ENCODE peak calls at places on chromosome 21, in ten cellular contexts. S is fibroblast of lung; D is neuronal stem cell; O is lung; Q is caudate nucleus; T is naive thymus-derived CD4-positive, alpha-beta T cell; B is body of pancreas; M is endodermal cell; Z is SJSA1; K is endothelial cell of umbilical vein. N is an unnamed sample.

GRCh38 chr21:46393941-46394818 is 64.5 kb upstream of the DIP2A start:
- DNase-seq in S (no peak), D (no peak), O (no peak), Q (no peak), T (no peak), B (peak; percentile 34), M (no peak), Z (no peak), K (no peak), N (no peak)

GRCh38 chr21:43827015-43827611 is 37.7 kb downstream of the RRP1 start:
- DNase-seq in S (peak; percentile 57), D (no peak), O (no peak), Q (no peak), T (no peak), B (no peak), M (no peak), Z (peak; percentile 89), K (no peak), N (no peak)

GRCh38 chr21:35852820-35853219 is 207.5 kb downstream of the SETD4 start:
- DNase-seq in S (no peak), D (no peak), O (no peak), Q (no peak), T (no peak), B (no peak), M (no peak), Z (no peak), K (no peak), N (no peak)

GRCh38 chr21:36959020-36959835 is 7.2 kb downstream of the HLCS start:
- DNase-seq in S (no peak), D (no peak), O (no peak), Q (no peak), T (no peak), B (no peak), M (peak; percentile 93), Z (no peak), K (no peak), N (no peak)

GRCh38 chr21:40732243-40732642 is 114.7 kb downstream of the DSCAM start:
- DNase-seq in S (no peak), D (no peak), O (no peak), Q (no peak), T (no peak), B (no peak), M (no peak), Z (no peak), K (no peak), N (no peak)

GRCh38 chr21:29125199-29125598 is 5.2 kb upstream of the MAP3K7CL start:
- DNase-seq in S (no peak), D (no peak), O (no peak), Q (no peak), T (no peak), B (no peak), M (no peak), Z (no peak), K (no peak), N (no peak)

GRCh38 chr21:41597227-41597626 is 89.3 kb upstream of the TMPRSS2 start:
- DNase-seq in S (no peak), D (no peak), O (no peak), Q (no peak), T (no peak), B (no peak), M (no peak), Z (no peak), K (no peak), N (no peak)

GRCh38 chr21:36692125-36692843 is 6.6 kb upstream of the SIM2 start:
- DNase-seq in S (no peak), D (peak; percentile 48), O (no peak), Q (no peak), T (no peak), B (no peak), M (peak; percentile 62), Z (no peak), K (no peak), N (no peak)

GRCh38 chr21:37711294-37711844 is 204.9 kb downstream of the KCNJ6 start:
- DNase-seq in S (no peak), D (no peak), O (no peak), Q (no peak), T (no peak), B (no peak), M (peak; percentile 71), Z (no peak), K (no peak), N (no peak)

GRCh38 chr21:21137986-21138385 is 139.8 kb downstream of the NCAM2 start:
- DNase-seq in S (peak; percentile 25), D (no peak), O (no peak), Q (no peak), T (no peak), B (no peak), M (no peak), Z (no peak), K (no peak), N (no peak)

GRCh38 chr21:36587388-36587787 is 107.5 kb upstream of the CLDN14 start:
- DNase-seq in S (no peak), D (no peak), O (no peak), Q (no peak), T (no peak), B (no peak), M (no peak), Z (no peak), K (no peak), N (no peak)

GRCh38 chr21:21383126-21383525 is 384.9 kb downstream of the NCAM2 start:
- DNase-seq in S (peak; percentile 16), D (no peak), O (no peak), Q (no peak), T (no peak), B (no peak), M (no peak), Z (no peak), K (no peak), N (no peak)

GRCh38 chr21:17527240-17527639 is 14.4 kb downstream of the CXADR start:
- DNase-seq in S (peak; percentile 67), D (no peak), O (no peak), Q (no peak), T (no peak), B (no peak), M (no peak), Z (peak; percentile 60), K (peak; percentile 86), N (no peak)
- H3K27ac ChIP-seq in S (no peak overlapping the region), D (no peak overlapping the region), O (no peak overlapping the region), Q (no peak overlapping the region), T (no peak overlapping the region), B (peak overlapping the region; percentile 21), M (no peak overlapping the region), Z (peak overlapping the region; percentile 7), K (peak overlapping the region; percentile 88), N (peak overlapping the region; percentile 4)

GRCh38 chr21:38807481-38807880 is 1.8 kb downstream of the ETS2 start:
- DNase-seq in S (peak; percentile 57), D (peak; percentile 59), O (no peak), Q (no peak), T (no peak), B (no peak), M (no peak), Z (no peak), K (peak; percentile 44), N (no peak)
- H3K27ac ChIP-seq in S (peak overlapping the region; percentile 83), D (peak overlapping the region; percentile 77), O (peak overlapping the region; percentile 68), Q (peak overlapping the region; percentile 67), T (no peak overlapping the region), B (no peak overlapping the region), M (no peak overlapping the region), Z (peak overlapping the region; percentile 50), K (peak overlapping the region; percentile 74), N (peak overlapping the region; percentile 95)

GRCh38 chr21:14620152-14620551 is 74.0 kb upstream of the SAMSN1 start:
- DNase-seq in S (no peak), D (no peak), O (no peak), Q (no peak), T (no peak), B (no peak), M (no peak), Z (no peak), K (no peak), N (no peak)
- H3K27ac ChIP-seq in S (no peak overlapping the region), D (no peak overlapping the region), O (no peak overlapping the region), Q (no peak overlapping the region), T (no peak overlapping the region), B (no peak overlapping the region), M (no peak overlapping the region), Z (no peak overlapping the region), K (no peak overlapping the region), N (no peak overlapping the region)

GRCh38 chr21:34082769-34083168 is 9.4 kb downstream of the MRPS6 start:
- DNase-seq in S (no peak), D (no peak), O (no peak), Q (no peak), T (no peak), B (no peak), M (no peak), Z (no peak), K (no peak), N (no peak)
- H3K27ac ChIP-seq in S (no peak overlapping the region), D (no peak overlapping the region), O (no peak overlapping the region), Q (no peak overlapping the region), T (no peak overlapping the region), B (no peak overlapping the region), M (no peak overlapping the region), Z (no peak overlapping the region), K (no peak overlapping the region), N (no peak overlapping the region)

DNA sequence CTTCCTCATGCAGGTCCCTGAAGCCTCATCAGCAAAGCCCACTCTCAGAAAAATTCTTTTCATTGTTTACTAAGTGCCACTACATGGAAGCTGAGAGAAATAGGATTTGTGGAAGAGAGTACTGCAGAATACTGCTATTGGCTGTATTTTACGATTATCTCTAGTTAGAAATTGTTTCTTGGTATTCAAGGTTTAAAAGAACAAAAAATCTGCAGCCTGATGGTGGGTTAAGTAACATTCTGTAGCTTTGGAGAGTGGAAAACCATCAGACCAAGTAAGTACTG is 27.3 kb downstream of the PTTG1IP start:
- DNase-seq in S (peak; percentile 35), D (no peak), O (no peak), Q (no peak), T (no peak), B (no peak), M (no peak), Z (no peak), K (no peak), N (no peak)
- H3K27ac ChIP-seq in S (no peak overlapping the region), D (no peak overlapping the region), O (no peak overlapping the region), Q (no peak overlapping the region), T (peak overlapping the region; percentile 58), B (no peak overlapping the region), M (no peak overlapping the region), Z (no peak overlapping the region), K (no peak overlapping the region), N (no peak overlapping the region)

N was measured in colonic mucosa.